ENCODE peak calls at places on chromosomes 2 and 18, in seven cellular contexts. Y, F, E, L, O, Z and R are unnamed samples.

GRCh38 chr2:192544371-192544955 is 349.7 kb upstream of the TMEFF2 start:
- DNase-seq in F (no peak), E (no peak), L (no peak), O (no peak), Z (peak), Y (no peak), R (peak)

GRCh38 chr2:61702088-61702467 is 151.8 kb downstream of the FAM161A start:
- DNase-seq in F (no peak), L (no peak), E (no peak), Z (no peak), O (no peak), Y (no peak), R (no peak)

GRCh38 chr18:54228364-54228763 is 3.9 kb upstream of the MBD2 start:
- DNase-seq in L (no peak), O (no peak), Y (no peak), F (no peak), E (no peak), Z (no peak), R (no peak)

GRCh38 chr2:207354466-207354865 is 175.3 kb upstream of the CREB1 start:
- DNase-seq in O (no peak), E (no peak), Y (no peak), Z (no peak), L (no peak), F (no peak), R (no peak)

GRCh38 chr2:226409134-226409533 is 390.5 kb downstream of the IRS1 start:
- DNase-seq in F (no peak), O (no peak), L (no peak), E (no peak), Y (no peak), Z (no peak), R (no peak)

GRCh38 chr2:167972746-167973145 is 274.6 kb downstream of the STK39 start:
- DNase-seq in Y (no peak), O (no peak), L (no peak), Z (no peak), F (no peak), E (no peak), R (no peak)

GRCh38 chr18:10051877-10052631 is 138.2 kb downstream of the VAPA start:
- DNase-seq in Z (peak), L (peak), E (no peak), F (no peak), O (no peak), Y (no peak), R (no peak)

GRCh38 chr2:174902491-174903242 is 102.5 kb downstream of the CHN1 start:
- DNase-seq in Y (no peak), L (no peak), F (no peak), O (no peak), E (no peak), Z (no peak), R (no peak)

GRCh38 chr2:226971770-226972169 is 135.9 kb downstream of the RHBDD1 start:
- DNase-seq in E (no peak), L (no peak), Y (no peak), O (no peak), F (no peak), Z (no peak), R (no peak)

GRCh38 chr2:32752952-32753351 is 125.1 kb downstream of the TTC27 start:
- DNase-seq in L (no peak), Z (no peak), Y (no peak), F (no peak), E (no peak), O (no peak), R (no peak)

GRCh38 chr2:230738391-230738811 is 25.8 kb downstream of the CAB39 start:
- DNase-seq in F (no peak), O (no peak), Y (no peak), E (no peak), Z (no peak), L (peak), R (no peak)

GRCh38 chr2:26269571-26270170 is 24.9 kb downstream of the HADHB start:
- DNase-seq in O (no peak), Z (no peak), E (no peak), F (no peak), L (peak), Y (no peak), R (no peak)

GRCh38 chr2:184597996-184598312 is 375 bp upstream of the ZNF804A start:
- DNase-seq in Y (no peak), Z (no peak), F (no peak), L (peak), O (no peak), E (no peak), R (no peak)

GRCh38 chr2:45452866-45453265 is 158.2 kb downstream of the SRBD1 start:
- DNase-seq in F (no peak), L (peak), E (no peak), O (no peak), Z (peak), Y (no peak), R (no peak)

GRCh38 chr2:169080250-169081035 is 11.1 kb downstream of the DHRS9 start:
- DNase-seq in E (peak), L (no peak), Y (no peak), Z (no peak), O (no peak), F (no peak), R (no peak)

GRCh38 chr2:238450440-238450861 is 23.7 kb downstream of the ASB1 start:
- DNase-seq in Z (peak), E (no peak), Y (no peak), L (no peak), O (no peak), F (no peak), R (no peak)

GRCh38 chr2:109611467-109612095 is 2.2 kb downstream of the SEPTIN10 start:
- DNase-seq in Z (no peak), O (no peak), Y (no peak), L (peak), E (no peak), F (no peak), R (no peak)

GRCh38 chr2:27627963-27628766 is 647 bp downstream of the CCDC121 start:
- DNase-seq in E (peak), F (peak), O (peak), L (peak), Y (no peak), Z (no peak), R (peak)

GRCh38 chr2:71510196-71510807 is 56.9 kb downstream of the DYSF start:
- DNase-seq in Z (peak), F (peak), L (peak), O (peak), Y (peak), E (peak), R (peak)

GRCh38 chr2:2142350-2142749 is 188.7 kb downstream of the MYT1L start:
- DNase-seq in O (no peak), Y (no peak), E (no peak), Z (no peak), L (no peak), F (no peak), R (no peak)

GRCh38 chr2:84022810-84023431 is 436.2 kb downstream of the SUCLG1 start:
- DNase-seq in L (peak), Y (no peak), O (peak), E (peak), F (peak), Z (no peak), R (peak)

GRCh38 chr2:235053649-235054048 is 101.8 kb downstream of the SH3BP4 start:
- DNase-seq in E (no peak), Y (no peak), L (no peak), F (no peak), Z (no peak), O (no peak), R (no peak)

GRCh38 chr2:240138275-240138984 is 2.0 kb downstream of the OTOS start:
- DNase-seq in Z (no peak), Y (no peak), F (no peak), O (peak), L (peak), E (no peak), R (no peak)

GRCh38 chr18:68024716-68025115 is 508.2 kb upstream of the DSEL start:
- DNase-seq in L (no peak), Z (no peak), F (no peak), Y (no peak), E (no peak), O (no peak), R (no peak)